ENCODE peak calls at places on chromosomes 2 and 18, in nine cellular contexts. W, Y, Z, B, X, J, L, P and R are unnamed samples.

GRCh38 chr2:169464508-169465386 is 14.5 kb upstream of the BBS5 start:
- DNase-seq in J (no peak), W (no peak), B (no peak), L (no peak), Y (no peak), P (no peak), Z (no peak), X (no peak), R (no peak)

GRCh38 chr2:45274190-45274926 is 265.1 kb upstream of the SIX2 start:
- DNase-seq in B (no peak), X (no peak), Z (no peak), P (no peak), W (peak), J (no peak), Y (no peak), L (no peak), R (no peak)

GRCh38 chr2:43199492-43200481 is 26.6 kb downstream of the ZFP36L2 start:
- DNase-seq in W (no peak), L (no peak), J (no peak), Z (no peak), Y (no peak), P (no peak), X (no peak), B (no peak), R (peak)

GRCh38 chr2:172615862-172616261 is 60.0 kb downstream of the PDK1 start:
- DNase-seq in W (no peak), J (no peak), L (no peak), Y (no peak), P (no peak), X (no peak), Z (no peak), B (no peak), R (no peak)

GRCh38 chr2:38709515-38710194 is 41.5 kb downstream of the SRSF7 start:
- DNase-seq in Y (no peak), X (no peak), Z (no peak), L (no peak), B (peak), J (no peak), W (no peak), P (no peak), R (no peak)

GRCh38 chr2:128640166-128640846 is 321.6 kb upstream of the HS6ST1 start:
- DNase-seq in W (peak), P (peak), X (no peak), B (no peak), L (no peak), Z (peak), J (no peak), Y (no peak), R (no peak)

GRCh38 chr2:238872628-238873400 is 24.9 kb downstream of the TWIST2 start:
- DNase-seq in X (no peak), P (no peak), B (no peak), Z (no peak), J (no peak), L (no peak), Y (no peak), W (no peak), R (no peak)

GRCh38 chr2:224999784-225000183 is 42.5 kb downstream of the DOCK10 start:
- DNase-seq in J (no peak), Y (no peak), L (no peak), W (no peak), Z (no peak), X (no peak), B (no peak), P (no peak), R (no peak)

GRCh38 chr18:50099725-50100414 is 95.1 kb downstream of the MYO5B start:
- DNase-seq in B (no peak), P (no peak), Z (no peak), X (no peak), W (no peak), J (no peak), L (no peak), Y (no peak), R (no peak)

DNA sequence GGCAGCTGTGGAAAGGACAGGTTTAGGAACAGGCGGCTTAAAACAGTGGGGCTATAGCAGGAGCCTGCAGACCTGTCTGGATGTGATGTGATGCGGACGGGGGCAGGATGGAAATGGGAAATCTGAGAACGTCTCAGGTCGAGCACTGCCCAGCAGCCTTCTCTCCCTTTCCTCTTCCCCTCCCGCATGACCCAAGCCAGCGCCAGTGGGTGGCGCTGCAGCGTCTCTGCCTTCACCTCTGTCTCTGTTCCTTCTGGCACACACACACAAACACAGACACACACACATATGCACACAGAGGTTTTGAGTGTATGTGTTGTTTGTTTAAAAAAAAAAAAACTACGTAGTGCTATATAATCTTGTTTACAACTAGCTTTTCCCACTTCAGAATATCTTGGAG is 82.0 kb upstream of the SLC66A3 start:
- DNase-seq in P (peak), Z (no peak), Y (no peak), J (peak), B (no peak), X (no peak), W (no peak), L (peak), R (no peak)
- H3K27ac ChIP-seq in P (no peak), Z (no peak), Y (no peak), J (no peak), B (no peak), X (no peak), W (no peak), L (no peak), R (no peak)

GRCh38 chr2:69780907-69781306 is 39.0 kb downstream of the ANXA4 start:
- DNase-seq in L (peak), W (no peak), X (no peak), Z (no peak), J (no peak), Y (no peak), P (no peak), B (no peak), R (no peak)
- H3K27ac ChIP-seq in L (peak), W (no peak), X (no peak), Z (no peak), J (no peak), Y (no peak), P (peak), B (no peak), R (no peak)

DNA sequence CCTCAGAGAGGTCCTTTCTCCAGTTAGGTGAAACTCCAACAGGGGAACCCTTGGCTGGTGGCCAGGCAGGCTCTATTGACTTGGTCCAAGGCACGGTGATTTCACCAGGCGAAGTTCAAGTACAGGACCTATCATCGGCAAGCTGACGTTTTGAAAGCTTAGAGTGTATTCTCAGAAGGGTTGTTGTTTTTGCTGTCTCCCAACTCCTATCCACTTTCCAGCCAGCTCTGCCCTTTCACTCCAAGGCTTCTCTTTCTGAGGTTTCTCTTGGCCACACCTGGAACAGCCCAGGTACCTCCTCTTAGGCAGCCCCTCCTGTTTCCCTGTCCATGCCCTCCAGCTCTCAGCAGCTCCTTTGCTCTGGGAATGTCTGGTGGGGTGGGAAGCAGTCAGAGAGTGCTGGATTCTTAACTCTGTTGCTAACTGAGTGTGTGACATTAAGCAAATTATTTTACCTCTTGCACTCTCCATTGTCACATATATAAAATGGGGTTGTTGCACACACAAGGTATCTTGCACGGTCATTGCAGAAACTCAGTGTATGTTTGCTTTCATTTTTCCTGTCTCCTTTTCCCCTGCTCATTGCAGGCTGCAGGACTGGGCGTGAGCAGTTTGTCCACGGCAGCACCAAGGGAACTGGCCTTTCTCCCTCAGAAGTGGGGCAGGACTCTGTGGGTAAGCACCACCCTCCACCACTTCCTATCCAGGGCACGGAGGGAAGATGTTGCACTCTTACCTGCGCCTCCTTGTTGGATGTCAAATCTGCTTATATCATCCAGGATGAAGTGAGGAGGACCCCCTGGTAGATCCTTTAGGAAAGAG is 30.2 kb downstream of the CAPN13 start:
- DNase-seq in Y (no peak), W (no peak), L (no peak), J (no peak), Z (no peak), X (no peak), P (no peak), B (no peak), R (no peak)
- H3K27ac ChIP-seq in Y (no peak), W (no peak), L (no peak), J (no peak), Z (no peak), X (no peak), P (no peak), B (no peak), R (no peak)

DNA sequence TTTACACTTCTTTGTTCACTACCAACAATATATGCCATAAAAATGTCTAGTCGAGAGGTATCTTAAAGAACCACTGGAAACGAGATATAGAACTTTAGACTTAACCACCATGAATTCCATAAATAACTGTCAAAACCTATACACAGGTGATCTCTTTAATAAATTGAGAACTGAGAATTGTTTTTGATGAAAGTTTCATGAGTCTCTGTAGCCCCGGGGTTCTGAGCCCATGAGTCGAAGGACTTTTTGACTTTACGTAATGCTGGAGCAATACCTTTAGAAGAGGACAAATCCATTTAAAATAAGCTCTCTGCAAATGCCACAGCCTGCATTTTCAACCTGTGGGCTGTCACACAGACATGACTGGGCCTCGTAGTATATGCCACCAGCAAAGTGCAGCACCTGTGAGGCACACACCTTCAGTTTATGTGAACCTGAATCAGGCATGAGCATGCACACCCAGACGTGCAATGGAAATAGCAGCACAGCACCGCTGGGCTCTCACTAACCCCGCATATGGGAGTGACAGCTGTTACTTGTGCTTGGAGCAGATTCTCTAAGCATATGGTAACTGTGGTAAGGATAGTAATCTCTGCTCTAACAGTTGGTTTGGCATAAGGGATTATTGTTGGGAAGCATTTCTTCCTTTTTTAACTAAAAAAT is 383.2 kb downstream of the SOCS6 start:
- DNase-seq in B (peak), W (no peak), L (no peak), X (no peak), Y (no peak), J (no peak), Z (no peak), P (no peak), R (no peak)
- H3K27ac ChIP-seq in B (peak), W (no peak), L (no peak), X (no peak), Y (no peak), J (no peak), Z (no peak), P (no peak), R (no peak)

GRCh38 chr2:95346236-95346737 is 49.1 kb downstream of the KCNIP3 start:
- DNase-seq in Z (peak), L (peak), X (peak), J (peak), Y (peak), W (peak), P (peak), B (no peak), R (no peak)
- H3K27ac ChIP-seq in Z (peak), L (peak), X (no peak), J (no peak), Y (no peak), W (peak), P (peak), B (no peak), R (peak)

DNA sequence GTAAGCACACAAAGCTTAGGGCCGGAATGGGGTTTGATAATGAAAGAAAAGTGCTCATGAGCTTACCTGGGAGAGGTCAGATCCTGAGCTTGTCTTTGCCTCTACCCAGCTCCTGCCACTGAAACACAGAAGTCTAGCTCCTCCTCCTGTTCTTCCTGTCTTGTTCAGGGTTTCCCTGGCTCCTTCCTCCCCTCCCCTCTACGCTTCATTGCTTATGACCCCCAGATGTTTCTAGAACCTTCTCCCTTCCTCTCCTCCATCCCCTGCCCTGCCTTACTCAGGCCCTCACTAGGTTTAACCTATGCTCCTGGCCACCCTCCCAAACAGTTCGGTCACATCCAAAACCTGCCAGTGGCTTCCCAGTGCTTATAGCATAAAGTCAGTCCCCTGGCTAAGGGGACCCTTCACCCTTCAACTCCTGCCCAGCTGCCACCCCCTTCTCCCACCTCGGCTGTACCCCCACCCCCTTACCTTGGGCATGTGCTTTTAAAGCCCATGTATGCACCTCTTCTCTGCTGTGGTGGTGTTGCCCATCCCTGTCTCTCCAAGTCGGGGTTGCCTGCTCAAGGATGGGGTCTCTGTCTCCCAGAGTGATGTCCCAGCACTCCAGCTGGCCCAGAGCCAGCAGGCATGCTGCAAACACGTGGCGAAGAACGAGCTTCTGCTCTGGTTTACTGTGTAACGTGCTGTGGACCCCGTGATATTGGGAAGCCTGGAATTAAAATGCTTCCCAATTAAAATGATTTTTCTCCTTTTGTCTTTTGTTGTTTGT is 233.6 kb downstream of the TPGS2 start:
- DNase-seq in L (no peak), Z (no peak), J (no peak), P (no peak), X (no peak), W (no peak), Y (no peak), B (no peak), R (no peak)
- H3K27ac ChIP-seq in L (no peak), Z (no peak), J (peak), P (no peak), X (no peak), W (no peak), Y (no peak), B (no peak), R (no peak)

DNA sequence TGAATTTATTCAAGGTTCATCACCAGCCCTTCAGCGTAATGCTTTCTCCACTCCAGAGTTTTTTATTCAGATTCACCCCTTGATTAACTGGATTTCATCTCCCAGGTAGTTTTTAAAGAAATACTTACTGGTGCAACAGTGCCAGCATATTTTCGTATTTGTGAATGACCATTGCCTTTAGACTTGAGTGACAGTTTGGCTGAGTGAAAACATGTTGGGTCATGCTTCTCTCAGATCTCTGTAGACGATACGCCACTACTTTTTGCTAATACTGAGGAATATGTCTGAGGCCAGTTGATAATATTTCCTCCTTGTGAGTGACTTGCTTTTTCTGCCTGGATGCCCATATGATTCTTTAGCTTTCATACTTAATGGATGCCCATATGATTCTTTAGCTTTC is 51.5 kb downstream of the CYP26B1 start:
- DNase-seq in X (no peak), W (no peak), P (no peak), Z (no peak), J (no peak), B (no peak), Y (no peak), L (no peak), R (no peak)
- H3K27ac ChIP-seq in X (no peak), W (no peak), P (no peak), Z (no peak), J (no peak), B (no peak), Y (no peak), L (no peak), R (no peak)

GRCh38 chr18:24244698-24245097 is 105.8 kb downstream of the CABYR start:
- DNase-seq in J (no peak), Y (no peak), B (no peak), W (no peak), L (no peak), X (no peak), P (no peak), Z (no peak), R (no peak)
- H3K27ac ChIP-seq in J (no peak), Y (no peak), B (no peak), W (no peak), L (no peak), X (no peak), P (no peak), Z (no peak), R (no peak)

DNA sequence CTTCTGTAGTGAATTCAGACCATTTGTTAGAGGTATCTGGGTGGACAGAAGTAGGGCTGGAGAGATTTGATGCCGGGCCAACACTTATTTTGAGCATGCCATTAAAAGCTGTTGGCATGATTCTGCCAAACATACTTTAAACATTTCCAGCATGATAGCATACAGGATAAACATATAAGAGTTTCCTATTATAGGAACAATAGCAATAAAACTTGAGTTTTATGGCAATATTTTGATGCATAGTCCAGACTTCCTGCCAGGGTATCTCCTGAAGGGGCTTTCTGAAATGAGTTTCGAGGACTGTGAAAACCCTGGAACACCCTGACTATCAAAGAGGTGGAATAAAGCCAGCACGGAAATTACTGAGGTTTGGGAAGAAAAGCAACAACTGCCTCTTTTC is 1398.0 kb upstream of the NXPH2 start:
- DNase-seq in Z (no peak), B (no peak), Y (no peak), X (no peak), P (no peak), W (no peak), L (no peak), J (no peak), R (no peak)
- H3K27ac ChIP-seq in Z (no peak), B (no peak), Y (no peak), X (no peak), P (no peak), W (no peak), L (no peak), J (no peak), R (no peak)

GRCh38 chr18:37425182-37425581 is 140.4 kb downstream of the CELF4 start:
- DNase-seq in L (no peak), X (no peak), Z (no peak), Y (no peak), B (no peak), J (no peak), W (no peak), P (no peak), R (no peak)
- H3K27ac ChIP-seq in L (no peak), X (no peak), Z (no peak), Y (no peak), B (no peak), J (no peak), W (no peak), P (no peak), R (no peak)